ENCODE peak calls at places on chromosomes 5 and 9, in five cellular contexts. Y, I, J, Z and U are unnamed samples.

GRCh38 chr5:54639621-54640020 is 122.1 kb downstream of the SNX18 start:
- DNase-seq in Z (no peak), J (no peak), I (no peak), Y (no peak), U (no peak)

GRCh38 chr5:139148306-139148705 is 49.9 kb downstream of the SIL1 start:
- DNase-seq in Y (peak), I (no peak), J (no peak), Z (no peak), U (no peak)

GRCh38 chr9:78441822-78442431 is 145.0 kb downstream of the PSAT1 start:
- DNase-seq in Z (no peak), I (no peak), J (no peak), Y (no peak), U (no peak)

GRCh38 chr5:51416149-51416548 is 32.9 kb downstream of the ISL1 start:
- DNase-seq in J (no peak), Z (no peak), Y (no peak), I (no peak), U (no peak)

GRCh38 chr5:9440517-9440916 is 105.4 kb downstream of the SEMA5A start:
- DNase-seq in Z (no peak), Y (peak), I (no peak), J (no peak), U (no peak)

GRCh38 chr5:6159864-6160199 is 218.5 kb downstream of the MED10 start:
- DNase-seq in Y (no peak), J (no peak), I (no peak), Z (no peak), U (no peak)

GRCh38 chr5:1134478-1134877 is 22.6 kb upstream of the SLC12A7 start:
- DNase-seq in Z (no peak), Y (no peak), J (no peak), I (no peak), U (no peak)

GRCh38 chr5:118554991-118555390 is 433.4 kb downstream of the DTWD2 start:
- DNase-seq in Y (peak), Z (no peak), J (peak), I (no peak), U (no peak)

GRCh38 chr5:134141346-134142050 is 27.0 kb downstream of the TCF7 start:
- DNase-seq in Y (no peak), J (no peak), I (no peak), Z (no peak), U (no peak)

GRCh38 chr5:37495210-37495609 is 116.1 kb downstream of the WDR70 start:
- DNase-seq in I (peak), Z (no peak), Y (peak), J (no peak), U (no peak)

GRCh38 chr5:13601152-13601551 is 343.3 kb downstream of the DNAH5 start:
- DNase-seq in Z (no peak), I (peak), Y (peak), J (no peak), U (no peak)

GRCh38 chr5:159536626-159537025 is 206.3 kb upstream of the IL12B start:
- DNase-seq in I (no peak), J (no peak), Z (no peak), Y (no peak), U (no peak)

GRCh38 chr5:128537999-128538248 is at the start of gene FBN2:
- DNase-seq in I (no peak), Z (no peak), J (no peak), Y (no peak), U (no peak)

GRCh38 chr9:111179577-111179976 is 141.3 kb upstream of the LPAR1 start:
- DNase-seq in I (peak), J (no peak), Z (peak), Y (no peak), U (no peak)

GRCh38 chr9:72592501-72593403 is 71.3 kb downstream of the TMC1 start:
- DNase-seq in J (no peak), I (peak), Y (peak), Z (peak), U (no peak)

GRCh38 chr5:139810341-139811075 is 14.9 kb downstream of the PSD2 start:
- DNase-seq in I (no peak), J (no peak), Z (no peak), Y (no peak), U (no peak)

GRCh38 chr9:97802276-97802675 is 50.8 kb upstream of the FOXE1 start:
- DNase-seq in J (peak), Y (peak), Z (no peak), I (peak), U (no peak)

GRCh38 chr5:14097998-14098471 is 45.1 kb upstream of the TRIO start:
- DNase-seq in J (no peak), I (no peak), Y (no peak), Z (no peak), U (no peak)

GRCh38 chr5:143924311-143924710 is 112.3 kb downstream of the HMHB1 start:
- DNase-seq in J (no peak), Y (no peak), Z (no peak), I (no peak), U (no peak)

GRCh38 chr5:123700624-123701023 is 188.6 kb downstream of the CSNK1G3 start:
- DNase-seq in Y (peak), I (peak), J (no peak), Z (peak), U (no peak)

GRCh38 chr9:89223398-89223977 is 44.9 kb upstream of the SHC3 start:
- DNase-seq in Z (no peak), I (no peak), J (peak), Y (no peak), U (no peak)

GRCh38 chr9:89219637-89220036 is 41.0 kb upstream of the SHC3 start:
- DNase-seq in I (no peak), J (no peak), Z (no peak), Y (no peak), U (no peak)

GRCh38 chr9:89226076-89226475 is 47.5 kb upstream of the SHC3 start:
- DNase-seq in I (peak), Y (no peak), J (peak), Z (no peak), U (no peak)

GRCh38 chr9:89225587-89225986 is 47.0 kb upstream of the SHC3 start:
- DNase-seq in Z (no peak), J (no peak), I (no peak), Y (no peak), U (no peak)
- TF ChIP-seq CTCF in Z (no peak), J (no peak), I (peak), Y (no peak), U (no peak)

GRCh38 chr5:96247733-96248132 is 185.3 kb downstream of the PCSK1 start:
- DNase-seq in J (no peak), Y (no peak), Z (no peak), I (no peak), U (no peak)
- H3K4me3 ChIP-seq in J (no peak), Y (no peak), Z (no peak), I (no peak), U (peak)

GRCh38 chr5:61347088-61347487 is 15.0 kb downstream of the ZSWIM6 start:
- DNase-seq in I (no peak), J (no peak), Y (no peak), Z (no peak), U (no peak)
- TF ChIP-seq CTCF in I (peak), J (no peak), Y (peak), Z (no peak), U (no peak)

GRCh38 chr5:132238901-132239500 is 11.3 kb upstream of the P4HA2 start:
- DNase-seq in Y (no peak), Z (no peak), I (no peak), J (no peak), U (no peak)
- H3K4me3 ChIP-seq in Y (no peak), Z (no peak), I (no peak), J (no peak), U (no peak)

DNA sequence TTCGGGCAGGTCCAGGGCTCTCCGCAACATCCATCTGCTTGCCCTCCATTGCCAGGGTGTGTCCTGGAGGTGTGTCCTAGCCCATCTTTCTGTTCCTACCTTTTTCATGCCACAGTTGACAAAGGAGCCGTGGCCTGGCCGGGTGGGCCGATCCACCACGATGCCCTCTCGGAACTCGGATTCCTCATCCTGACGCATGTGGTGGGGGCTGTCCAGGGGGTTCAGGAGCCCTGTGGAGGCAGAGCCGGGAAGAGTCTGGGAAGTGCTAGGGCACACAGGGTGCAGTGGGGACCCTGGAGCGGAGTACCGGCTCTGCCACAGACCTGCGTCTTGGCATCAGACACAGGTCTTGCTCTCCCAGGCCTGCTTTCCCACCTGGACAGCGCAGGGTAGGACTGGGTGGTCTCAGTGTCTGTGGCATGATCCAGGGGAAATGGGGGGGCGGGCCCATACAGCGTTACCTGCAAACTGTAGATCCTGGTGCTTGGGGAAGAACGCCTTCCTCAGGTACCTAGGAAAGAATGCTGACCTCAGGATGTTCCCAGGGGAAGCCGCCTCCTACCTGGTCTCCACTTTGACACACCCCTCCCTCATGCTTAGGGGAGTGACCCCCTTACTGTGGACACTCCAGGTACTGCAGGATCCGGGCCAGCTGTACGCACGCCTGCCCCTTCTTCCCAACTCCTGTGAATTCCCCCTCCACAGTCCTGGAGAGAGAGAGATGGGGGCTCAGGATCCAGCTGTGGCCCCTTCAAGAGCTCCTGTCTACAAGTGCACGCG is 3.5 kb downstream of the SPOUT1 start:
- DNase-seq in J (no peak), Z (no peak), Y (no peak), I (no peak), U (no peak)
- TF ChIP-seq CTCF in J (no peak), Z (no peak), Y (peak), I (peak), U (no peak)

GRCh38 chr5:175288048-175288621 is 155.8 kb downstream of the DRD1 start:
- DNase-seq in Y (peak), Z (no peak), J (no peak), I (peak), U (no peak)
- H3K4me3 ChIP-seq in Y (no peak), Z (no peak), J (no peak), I (no peak), U (no peak)